ENCODE peak calls at places on chromosomes 11 and 22, in seven cellular contexts. S is tibial artery, H is adrenal gland, N is heart left ventricle, M is prostate gland, T is kidney, I is H1. V is an unnamed sample.
A peak's percentile ranks its signal among the peaks of the same experiment; 100 is the strongest.

GRCh38 chr11:35615911-35616900 is 2.1 kb upstream of the FJX1 start:
- DNase-seq in H (no peak), S (no peak), T (no peak), I (no peak), N (no peak), M (peak; percentile 36), V (peak; percentile 37)

GRCh38 chr22:43851058-43851978 is 11.0 kb downstream of the SULT4A1 start:
- DNase-seq in I (no peak), H (no peak), M (no peak), N (no peak), T (peak; percentile 27), S (no peak), V (no peak)

GRCh38 chr11:126387856-126388255 is 32.4 kb downstream of the ST3GAL4 start:
- DNase-seq in S (no peak), I (no peak), M (no peak), T (no peak), H (no peak), N (no peak), V (no peak)

GRCh38 chr11:120554771-120555432 is 43.4 kb downstream of the GRIK4 start:
- DNase-seq in N (no peak), H (no peak), T (no peak), M (no peak), S (no peak), I (no peak), V (no peak)

GRCh38 chr11:117663389-117663788 is 133.6 kb downstream of the DSCAML1 start:
- DNase-seq in N (no peak), I (no peak), S (no peak), T (no peak), H (no peak), M (no peak), V (no peak)

GRCh38 chr11:131928992-131929391 is 558.6 kb downstream of the NTM start:
- DNase-seq in N (no peak), H (no peak), M (no peak), S (no peak), I (no peak), T (no peak), V (no peak)

GRCh38 chr11:69726481-69726880 is 22.7 kb upstream of the FGF19 start:
- DNase-seq in M (no peak), N (no peak), I (no peak), H (no peak), T (peak; percentile 61), S (no peak), V (no peak)

GRCh38 chr11:133946541-133947297 is 10.0 kb downstream of the IGSF9B start:
- DNase-seq in S (peak; percentile 70), T (peak; percentile 63), N (peak; percentile 72), H (no peak), M (no peak), I (no peak), V (no peak)

GRCh38 chr11:110490886-110491285 is 61.1 kb downstream of the FDX1 start:
- DNase-seq in S (peak; percentile 69), I (no peak), M (no peak), T (no peak), H (no peak), N (no peak), V (peak; percentile 21)

GRCh38 chr11:87228820-87229219 is 191.1 kb downstream of the TMEM135 start:
- DNase-seq in M (no peak), H (no peak), N (no peak), T (no peak), I (no peak), S (no peak), V (no peak)

GRCh38 chr11:65780770-65781151 is at the start of gene AP5B1:
- DNase-seq in N (peak; percentile 53), H (peak; percentile 75), I (no peak), M (peak; percentile 65), T (peak; percentile 88), S (peak; percentile 81), V (peak; percentile 84)

GRCh38 chr11:118790357-118791014 is 478 bp downstream of the DDX6 start:
- DNase-seq in S (peak; percentile 85), N (peak; percentile 63), H (peak; percentile 63), T (peak; percentile 91), I (no peak), M (peak; percentile 63), V (peak; percentile 67)

GRCh38 chr22:49884075-49884474 is 30.4 kb downstream of the ZBED4 start:
- DNase-seq in T (no peak), S (no peak), M (no peak), I (no peak), N (no peak), H (no peak), V (no peak)

GRCh38 chr11:84019576-84020194 is 733.5 kb upstream of the CCDC90B start:
- DNase-seq in H (no peak), I (no peak), S (no peak), N (no peak), T (no peak), M (no peak), V (no peak)

GRCh38 chr11:111384494-111384893 is 5.4 kb upstream of the POU2AF1 start:
- DNase-seq in I (no peak), T (no peak), H (no peak), N (no peak), M (no peak), S (no peak), V (no peak)

GRCh38 chr11:119055901-119056300 is 1.1 kb downstream of the HYOU1 start:
- DNase-seq in T (no peak), H (no peak), I (no peak), N (no peak), S (no peak), M (no peak), V (no peak)

GRCh38 chr11:111081021-111081511 is 164.5 kb upstream of the POU2AF2 start:
- DNase-seq in T (no peak), S (no peak), I (no peak), N (no peak), H (no peak), M (no peak), V (no peak)

GRCh38 chr11:117597083-117597482 is 199.9 kb downstream of the DSCAML1 start:
- DNase-seq in T (no peak), N (peak; percentile 44), H (peak; percentile 24), S (peak; percentile 42), M (no peak), I (no peak), V (peak; percentile 13)

GRCh38 chr11:65504671-65505433 is 6.0 kb downstream of the MALAT1 start:
- DNase-seq in M (no peak), S (peak; percentile 55), I (no peak), T (no peak), N (peak; percentile 18), H (no peak), V (no peak)

GRCh38 chr11:105265859-105266258 is 126.3 kb upstream of the CARD18 start:
- DNase-seq in T (no peak), N (no peak), I (no peak), M (no peak), H (no peak), S (no peak), V (no peak)

GRCh38 chr22:23391022-23391421 is 189.1 kb downstream of the IGLL1 start:
- DNase-seq in I (no peak), M (no peak), H (no peak), N (no peak), S (no peak), T (no peak), V (no peak)

DNA sequence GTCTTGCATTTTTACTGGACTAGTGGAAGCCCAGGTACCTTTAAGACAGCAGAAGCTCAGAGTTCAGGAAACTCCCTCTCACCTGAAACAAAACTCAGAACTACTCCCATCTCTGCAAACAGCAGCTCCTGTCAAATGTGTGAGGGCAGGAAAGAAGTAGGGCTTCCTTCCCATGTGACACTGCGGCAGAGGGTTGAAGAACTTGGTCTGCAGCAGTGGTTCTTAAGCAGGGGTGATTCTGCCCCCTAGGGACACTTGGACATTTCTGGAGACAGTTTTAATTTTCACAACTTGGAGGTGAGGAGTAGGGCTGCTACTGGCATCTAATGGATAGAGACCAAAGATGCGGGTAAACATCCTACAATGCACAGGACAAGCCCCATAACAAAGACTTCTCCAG is 63.4 kb downstream of the RCN1 start:
- DNase-seq in T (no peak), H (no peak), N (no peak), M (no peak), S (no peak), I (no peak), V (no peak)
- TF ChIP-seq CTCF in T (no peak), H (no peak), N (no peak), M (no peak), S (no peak), I (peak; percentile 35), V (peak; percentile 31)

GRCh38 chr11:67628710-67629385 is 889 bp downstream of the NUDT8 start:
- DNase-seq in S (no peak), M (no peak), N (no peak), I (no peak), T (no peak), H (no peak), V (no peak)
- H3K4me3 ChIP-seq in S (peak overlapping the region; percentile 59), M (peak overlapping the region; percentile 56), N (peak overlapping the region; percentile 72), I (no peak overlapping the region), T (peak overlapping the region; percentile 70), H (no peak overlapping the region), V (no peak overlapping the region)

DNA sequence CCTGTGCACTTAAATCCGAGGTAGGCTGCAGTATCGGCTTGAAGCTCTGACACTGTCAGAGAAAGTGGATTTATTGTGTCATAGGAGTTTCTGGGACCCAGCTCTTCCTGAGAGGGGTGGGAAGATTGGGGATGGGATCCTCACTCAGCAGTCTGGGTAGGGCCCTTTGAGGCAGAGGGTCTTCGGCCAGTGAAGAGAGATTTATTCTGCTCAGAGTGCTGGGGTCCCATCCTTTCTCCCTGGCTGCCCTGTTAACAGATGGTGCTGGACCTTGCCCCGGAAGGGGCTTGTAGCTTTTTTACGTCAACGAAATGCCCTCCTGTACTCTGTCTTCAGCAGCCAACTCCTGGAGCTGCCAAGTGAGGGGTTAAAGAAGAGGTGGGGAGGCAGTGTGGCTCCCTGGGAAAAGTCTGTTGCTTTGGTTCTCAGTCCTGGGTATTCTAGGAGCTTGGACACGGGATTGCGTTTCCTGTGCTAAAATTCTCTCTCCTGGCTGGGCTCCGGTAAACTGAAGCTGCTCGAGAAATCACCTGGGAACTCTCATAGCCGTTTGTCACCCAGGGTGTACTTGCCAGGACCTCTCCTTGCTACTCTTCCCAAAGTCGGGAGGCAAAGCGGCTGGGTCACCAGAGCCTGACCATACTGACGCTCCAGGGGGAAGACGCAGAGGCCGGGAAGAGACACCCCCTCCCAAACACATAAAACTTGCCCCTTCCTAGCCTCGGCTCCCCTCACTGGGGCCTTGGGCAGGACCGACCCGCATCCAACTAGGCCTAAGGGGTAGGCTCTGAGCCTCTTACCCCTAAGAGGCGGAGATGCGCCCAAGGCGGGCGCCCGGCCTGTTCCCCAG is 806 bp upstream of the SMDT1 start:
- DNase-seq in I (no peak), N (no peak), T (peak; percentile 86), M (peak; percentile 32), H (peak; percentile 55), S (peak; percentile 76), V (no peak)
- TF ChIP-seq CTCF in I (no peak), N (no peak), T (no peak), M (no peak), H (no peak), S (no peak), V (no peak)

DNA sequence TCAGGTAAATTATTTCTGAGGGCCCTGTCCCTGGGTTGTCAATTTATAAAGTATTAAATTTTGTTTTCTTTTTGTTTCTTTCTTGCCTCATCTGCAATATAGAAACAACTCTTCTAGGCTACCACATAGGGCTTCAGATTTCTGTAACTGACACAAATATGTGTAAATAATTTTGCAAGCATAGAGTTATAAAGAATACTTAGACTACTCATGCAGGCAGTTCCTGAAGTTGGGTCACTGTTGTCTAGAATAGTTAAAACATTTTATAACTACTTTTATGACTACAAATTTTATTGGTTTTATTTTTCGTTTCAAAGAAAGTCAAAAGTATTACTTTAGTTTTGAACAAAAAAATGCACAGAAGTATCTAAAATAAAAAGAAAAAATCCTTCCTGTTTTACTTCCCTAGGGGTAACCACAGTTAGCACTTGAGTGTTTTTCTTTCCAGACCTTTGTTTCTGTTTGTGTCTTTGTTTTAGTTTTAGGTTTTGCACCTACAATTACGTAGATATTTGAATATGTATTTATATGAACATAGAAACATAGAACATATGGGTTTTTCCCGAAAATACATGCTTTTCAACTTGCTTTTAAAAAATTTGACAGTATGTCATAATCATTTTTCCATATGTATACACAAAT is 12.4 kb upstream of the TMEM123 start:
- DNase-seq in M (no peak), T (no peak), S (no peak), N (no peak), I (no peak), H (no peak), V (no peak)
- H3K4me3 ChIP-seq in M (no peak overlapping the region), T (no peak overlapping the region), S (no peak overlapping the region), N (no peak overlapping the region), I (no peak overlapping the region), H (no peak overlapping the region), V (no peak overlapping the region)